ENCODE peak calls at places on chromosomes 6 and 20, in four cellular contexts. W, R, K and V are unnamed samples.

GRCh38 chr6:35829306-35829705 is 24.2 kb downstream of the LHFPL5 start:
- DNase-seq in W (no peak), R (no peak), K (no peak), V (no peak)

GRCh38 chr6:93644611-93645010 is 225.3 kb upstream of the EPHA7 start:
- DNase-seq in W (no peak), R (no peak), K (no peak), V (no peak)

GRCh38 chr20:60085551-60086132 is 127.4 kb downstream of the CDH26 start:
- DNase-seq in W (no peak), R (no peak), K (peak), V (no peak)

GRCh38 chr6:162069995-162070394 is 657.6 kb downstream of the PRKN start:
- DNase-seq in W (no peak), R (no peak), K (no peak), V (no peak)

GRCh38 chr6:14921878-14922277 is 324.0 kb upstream of the JARID2 start:
- DNase-seq in W (no peak), R (no peak), K (no peak), V (no peak)

GRCh38 chr6:153790048-153790447 is 249.0 kb upstream of the OPRM1 start:
- DNase-seq in W (peak), R (no peak), K (no peak), V (no peak)

GRCh38 chr6:158565482-158566040 is 5.7 kb downstream of the TMEM181 start:
- DNase-seq in W (no peak), R (no peak), K (no peak), V (no peak)

GRCh38 chr6:137150072-137150471 is 23.4 kb downstream of the IL22RA2 start:
- DNase-seq in W (no peak), R (no peak), K (no peak), V (no peak)

GRCh38 chr6:54441020-54441419 is 132.8 kb downstream of the TINAG start:
- DNase-seq in W (no peak), R (no peak), K (no peak), V (no peak)

GRCh38 chr6:21800948-21801438 is 207.4 kb downstream of the SOX4 start:
- DNase-seq in W (no peak), R (no peak), K (no peak), V (no peak)

GRCh38 chr6:14324042-14324441 is 206.5 kb downstream of the CD83 start:
- DNase-seq in W (no peak), R (no peak), K (no peak), V (no peak)

GRCh38 chr20:9166153-9166780 is 97.4 kb downstream of the PLCB4 start:
- DNase-seq in W (no peak), R (no peak), K (no peak), V (no peak)

GRCh38 chr20:46040902-46041535 is 12.0 kb downstream of the SLC12A5 start:
- DNase-seq in W (no peak), R (no peak), K (peak), V (no peak)

GRCh38 chr6:100701728-100702127 is 179.4 kb downstream of the ASCC3 start:
- DNase-seq in W (no peak), R (no peak), K (no peak), V (no peak)

GRCh38 chr6:30881392-30881986 is 2.8 kb upstream of the DDR1 start:
- DNase-seq in W (no peak), R (no peak), K (no peak), V (no peak)

GRCh38 chr20:17504898-17505663 is 26.1 kb downstream of the BFSP1 start:
- DNase-seq in W (peak), R (peak), K (peak), V (peak)

GRCh38 chr6:133548409-133548808 is 307.3 kb downstream of the EYA4 start:
- DNase-seq in W (no peak), R (no peak), K (no peak), V (no peak)

GRCh38 chr6:124490123-124490522 is 472.1 kb upstream of the RNF217 start:
- DNase-seq in W (no peak), R (no peak), K (no peak), V (no peak)

GRCh38 chr6:148779142-148779562 is 32.3 kb downstream of the UST start:
- DNase-seq in W (no peak), R (no peak), K (no peak), V (no peak)

GRCh38 chr6:88975369-88975768 is 12.0 kb upstream of the RNGTT start:
- DNase-seq in W (no peak), R (no peak), K (peak), V (no peak)

GRCh38 chr20:43809206-43809819 is 82.5 kb upstream of the GTSF1L start:
- DNase-seq in W (no peak), R (no peak), K (no peak), V (no peak)

GRCh38 chr6:73714227-73714626 is 18.2 kb downstream of the CD109 start:
- DNase-seq in W (no peak), R (no peak), K (no peak), V (no peak)

GRCh38 chr6:126657556-126658129 is 317.7 kb downstream of the CENPW start:
- DNase-seq in W (peak), R (no peak), K (no peak), V (no peak)

GRCh38 chr6:44629636-44630035 is 242.1 kb downstream of the CDC5L start:
- DNase-seq in W (no peak), R (no peak), K (no peak), V (no peak)

GRCh38 chr20:47985092-47985850 is 200.0 kb upstream of the SULF2 start:
- DNase-seq in W (no peak), R (no peak), K (peak), V (no peak)

GRCh38 chr6:28811873-28812272 is 111.9 kb downstream of the TRIM27 start:
- DNase-seq in W (no peak), R (no peak), K (peak), V (no peak)

GRCh38 chr6:55082021-55082420 is 92.3 kb upstream of the HCRTR2 start:
- DNase-seq in W (no peak), R (no peak), K (no peak), V (no peak)

GRCh38 chr6:109240370-109241084 is 141.7 kb downstream of the CD164 start:
- DNase-seq in W (no peak), R (no peak), K (peak), V (no peak)

GRCh38 chr6:79868098-79868722 is 79.1 kb downstream of the ELOVL4 start:
- DNase-seq in W (peak), R (peak), K (peak), V (no peak)

GRCh38 chr6:42493914-42494539 is 42.3 kb upstream of the TRERF1 start:
- DNase-seq in W (no peak), R (no peak), K (peak), V (no peak)

GRCh38 chr6:32108094-32108627 is 977 bp downstream of the TNXB start:
- DNase-seq in W (no peak), R (no peak), K (peak), V (no peak)

GRCh38 chr6:33144373-33144772 is 47.9 kb downstream of the COL11A2 start:
- DNase-seq in W (no peak), R (no peak), K (no peak), V (no peak)

GRCh38 chr6:139973602-139974373 is 599.3 kb upstream of the CITED2 start:
- DNase-seq in W (no peak), R (no peak), K (peak), V (no peak)

GRCh38 chr6:26296857-26297648 is 67.9 kb upstream of the BTN3A2 start:
- DNase-seq in W (no peak), R (no peak), K (peak), V (no peak)

GRCh38 chr6:26294276-26294675 is 70.7 kb upstream of the BTN3A2 start:
- DNase-seq in W (no peak), R (no peak), K (no peak), V (no peak)

GRCh38 chr6:26296556-26296856 is 68.5 kb upstream of the BTN3A2 start:
- DNase-seq in W (no peak), R (no peak), K (no peak), V (no peak)

GRCh38 chr6:26292709-26293108 is 72.3 kb upstream of the BTN3A2 start:
- DNase-seq in W (no peak), R (no peak), K (no peak), V (no peak)

DNA sequence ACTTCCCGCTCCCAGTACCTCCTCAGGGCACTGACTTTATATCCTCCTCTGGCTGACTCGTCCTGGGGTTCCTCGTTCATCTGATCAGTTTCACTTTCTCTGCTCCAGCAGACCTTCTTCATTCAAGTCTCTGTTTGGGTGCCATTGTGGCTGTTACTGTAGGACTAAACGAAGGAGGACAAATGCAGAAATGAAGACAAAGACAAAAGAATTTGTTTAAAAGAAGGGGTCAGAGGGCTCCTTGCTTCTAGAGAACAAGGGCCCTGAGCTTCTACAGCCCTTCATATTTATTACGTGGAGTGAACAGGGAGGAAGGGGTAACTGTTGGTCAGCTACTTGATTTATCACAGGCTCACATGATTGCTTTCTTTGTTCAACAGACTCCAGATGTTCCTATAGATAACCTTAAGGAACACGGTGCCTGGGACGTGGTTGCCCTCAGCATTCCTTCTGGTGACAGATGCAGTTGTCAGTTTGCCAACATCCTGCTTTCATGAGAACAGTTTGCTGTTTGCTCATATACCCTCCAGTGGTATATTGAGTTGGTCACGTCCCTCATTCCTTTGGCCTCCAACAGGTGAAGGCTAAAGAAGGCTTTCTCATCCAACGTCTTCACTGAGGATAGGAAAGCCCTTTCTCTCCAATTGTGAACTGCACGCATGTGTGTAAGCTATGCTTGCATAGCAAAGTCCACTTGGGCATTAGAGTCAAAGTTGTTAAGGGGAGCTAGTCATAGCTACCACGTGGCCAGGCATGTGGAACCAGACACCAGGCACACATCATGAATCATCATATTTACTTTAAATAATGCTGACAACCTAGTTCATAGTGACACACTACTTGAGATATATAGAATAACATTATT is 69.1 kb upstream of the BTN3A2 start:
- DNase-seq in W (peak), R (no peak), K (peak), V (no peak)
- TF ChIP-seq EGR1 in W (no peak), R (no peak), K (no peak), V (no peak)

DNA sequence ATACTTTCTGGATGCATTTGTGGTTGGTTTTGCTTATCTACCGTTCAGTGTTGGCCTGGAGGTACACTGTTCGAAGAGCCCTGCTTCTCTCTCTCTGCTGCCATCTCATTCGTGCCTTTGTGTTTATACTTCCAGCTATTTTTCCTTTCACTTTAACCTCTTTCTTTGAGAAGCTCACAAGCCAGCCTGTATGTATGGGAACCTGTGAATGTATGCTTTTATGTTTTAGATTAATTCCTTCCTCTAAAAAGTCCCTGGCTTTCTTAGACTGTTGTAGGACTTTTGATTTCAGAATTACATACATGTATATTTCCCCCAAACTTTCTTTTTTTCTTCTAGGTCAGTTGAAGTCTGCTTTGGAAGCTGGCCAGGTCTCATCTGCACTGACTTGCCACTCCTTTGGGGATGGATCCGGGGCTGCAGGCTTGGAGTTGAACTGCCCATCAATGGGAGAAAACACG is 83.0 kb downstream of the SCAND1 start:
- DNase-seq in W (no peak), R (no peak), K (peak), V (no peak)
- TF ChIP-seq EGR1 in W (no peak), R (no peak), K (no peak), V (no peak)

DNA sequence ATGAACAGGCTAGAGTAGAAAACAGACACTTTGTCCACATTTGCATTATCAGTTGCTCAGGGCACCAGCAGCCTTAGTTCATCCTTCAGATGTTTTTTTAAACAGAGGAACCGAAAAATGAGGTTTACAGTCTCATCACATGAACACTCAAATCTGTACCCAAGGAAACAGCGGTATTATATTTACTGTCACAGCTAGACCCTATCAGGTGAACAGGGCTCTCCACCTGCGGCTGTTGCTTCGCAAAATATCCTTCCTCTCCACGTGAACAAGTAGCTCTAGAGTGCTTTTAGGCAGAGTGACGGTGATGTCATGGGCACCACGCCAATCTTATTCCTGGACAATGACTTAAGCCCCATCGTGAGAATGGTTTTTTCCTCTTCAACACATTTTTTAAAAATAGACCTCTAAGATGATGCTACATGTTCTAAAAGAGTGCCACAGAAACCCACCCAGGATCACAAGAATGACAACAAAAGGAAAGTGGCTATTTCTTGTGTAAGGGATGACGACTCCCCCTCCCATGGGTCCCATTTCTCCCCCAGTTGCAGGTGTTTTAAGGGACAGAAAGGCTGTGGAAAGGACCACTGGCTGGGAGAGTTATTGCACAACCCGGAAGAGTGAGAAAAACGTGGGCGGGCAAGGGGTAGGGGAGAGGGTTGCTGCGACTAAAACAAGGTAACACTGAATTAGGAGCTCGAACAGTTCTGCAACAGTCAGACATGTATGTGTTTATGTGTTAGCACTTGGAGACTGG is 77.7 kb downstream of the EFHC1 start:
- DNase-seq in W (no peak), R (peak), K (no peak), V (peak)
- TF ChIP-seq EGR1 in W (no peak), R (no peak), K (peak), V (no peak)

GRCh38 chr6:48377115-48377514 is 266.1 kb upstream of the PTCHD4 start:
- DNase-seq in W (no peak), R (no peak), K (no peak), V (no peak)

GRCh38 chr6:48378874-48379407 is 267.9 kb upstream of the PTCHD4 start:
- DNase-seq in W (no peak), R (no peak), K (no peak), V (no peak)
- TF ChIP-seq EGR1 in W (no peak), R (no peak), K (no peak), V (no peak)

DNA sequence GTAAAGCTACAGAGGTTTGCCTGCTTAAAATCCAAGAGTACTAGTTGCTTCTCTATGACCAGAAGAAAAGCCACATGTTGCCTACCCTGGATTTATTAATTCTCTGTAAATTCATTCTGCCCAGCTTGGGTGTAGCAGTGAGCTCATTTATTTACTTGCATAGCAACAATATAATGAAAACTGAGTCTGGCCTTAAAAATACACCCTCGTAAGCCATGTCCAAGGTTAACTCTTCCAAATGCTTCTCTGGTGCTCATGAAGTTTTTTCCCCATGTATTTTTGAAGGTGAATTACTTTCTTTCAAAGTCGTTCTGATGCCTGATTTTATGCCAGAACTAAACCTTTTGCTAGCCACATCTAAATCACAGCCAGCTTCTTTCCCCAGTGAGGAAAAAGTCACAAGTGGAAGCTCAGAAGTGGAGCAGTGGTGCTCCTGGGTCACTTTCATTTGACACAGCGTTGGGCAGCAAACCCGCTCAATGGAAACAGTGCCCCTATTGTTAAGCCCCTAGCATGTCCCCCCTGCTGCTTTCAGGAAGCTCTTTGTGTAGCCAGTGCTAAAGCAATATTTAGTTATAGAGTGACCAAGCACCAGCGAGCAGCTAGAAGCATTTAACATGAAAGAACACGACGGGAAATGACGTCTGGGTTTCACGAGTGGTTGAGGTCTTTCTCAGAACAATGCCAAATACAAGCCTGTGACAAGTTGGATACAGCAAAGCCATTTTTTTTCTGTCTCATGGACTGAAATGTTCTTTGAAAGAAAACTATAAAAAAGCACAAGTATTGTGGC is 29.8 kb downstream of the NEDD9 start:
- DNase-seq in W (no peak), R (no peak), K (no peak), V (no peak)
- TF ChIP-seq EGR1 in W (no peak), R (no peak), K (no peak), V (no peak)

GRCh38 chr6:95815389-95816056 is 200.3 kb upstream of the FUT9 start:
- DNase-seq in W (no peak), R (no peak), K (no peak), V (no peak)
- TF ChIP-seq EGR1 in W (no peak), R (no peak), K (no peak), V (no peak)

GRCh38 chr6:166333172-166333995 is 9.0 kb downstream of the SFT2D1 start:
- DNase-seq in W (no peak), R (peak), K (no peak), V (no peak)
- TF ChIP-seq EGR1 in W (no peak), R (no peak), K (no peak), V (no peak)